ENCODE peak calls at places on chromosomes 12 and 14, in eight cellular contexts. One of them, this sample, is unnamed. For H3K27me3, the result is how much of the 10 kb centered on the place peaks cover.

GRCh38 chr14:90678420-90678819 is 137.8 kb downstream of the TTC7B start:
- DNase-seq in RWPE2: no peak
- DNase-seq in aorta: no peak
- DNase-seq in upper lobe of left lung: no peak
- DNase-seq in effector memory CD4-positive, alpha-beta T cell: no peak
- DNase-seq in Peyer's patch: no peak
- DNase-seq in upper lobe of right lung: no peak
- DNase-seq in esophagus squamous epithelium: no peak
- DNase-seq in this sample: no peak

GRCh38 chr14:22152161-22152870 is 436.7 kb downstream of the DAD1 start:
- DNase-seq in RWPE2: no peak
- DNase-seq in aorta: no peak
- DNase-seq in upper lobe of left lung: no peak
- DNase-seq in effector memory CD4-positive, alpha-beta T cell: no peak
- DNase-seq in Peyer's patch: no peak
- DNase-seq in upper lobe of right lung: no peak
- DNase-seq in esophagus squamous epithelium: no peak
- DNase-seq in this sample: no peak

GRCh38 chr12:88663001-88663400 is 82.7 kb upstream of the KITLG start:
- DNase-seq in RWPE2: no peak
- DNase-seq in aorta: no peak
- DNase-seq in upper lobe of left lung: no peak
- DNase-seq in effector memory CD4-positive, alpha-beta T cell: no peak
- DNase-seq in Peyer's patch: no peak
- DNase-seq in upper lobe of right lung: no peak
- DNase-seq in esophagus squamous epithelium: no peak
- DNase-seq in this sample: no peak

GRCh38 chr12:111409403-111410228 is 3.9 kb downstream of the SH2B3 start:
- DNase-seq in RWPE2: no peak
- DNase-seq in aorta: peak
- DNase-seq in upper lobe of left lung: peak
- DNase-seq in effector memory CD4-positive, alpha-beta T cell: no peak
- DNase-seq in Peyer's patch: peak
- DNase-seq in upper lobe of right lung: peak
- DNase-seq in esophagus squamous epithelium: no peak
- DNase-seq in this sample: no peak

GRCh38 chr14:73725116-73726024 is 11.2 kb upstream of the PNMA1 start:
- DNase-seq in RWPE2: peak
- DNase-seq in aorta: no peak
- DNase-seq in upper lobe of left lung: no peak
- DNase-seq in effector memory CD4-positive, alpha-beta T cell: no peak
- DNase-seq in Peyer's patch: no peak
- DNase-seq in upper lobe of right lung: peak
- DNase-seq in esophagus squamous epithelium: no peak
- DNase-seq in this sample: no peak

GRCh38 chr12:93002278-93003054 is 73.4 kb upstream of the EEA1 start:
- DNase-seq in RWPE2: no peak
- DNase-seq in aorta: peak
- DNase-seq in upper lobe of left lung: no peak
- DNase-seq in effector memory CD4-positive, alpha-beta T cell: no peak
- DNase-seq in Peyer's patch: no peak
- DNase-seq in upper lobe of right lung: no peak
- DNase-seq in esophagus squamous epithelium: no peak
- DNase-seq in this sample: no peak

GRCh38 chr14:99393059-99393655 is 87.5 kb downstream of the SETD3 start:
- DNase-seq in RWPE2: no peak
- DNase-seq in aorta: no peak
- DNase-seq in upper lobe of left lung: no peak
- DNase-seq in effector memory CD4-positive, alpha-beta T cell: no peak
- DNase-seq in Peyer's patch: no peak
- DNase-seq in upper lobe of right lung: peak
- DNase-seq in esophagus squamous epithelium: no peak
- DNase-seq in this sample: no peak

GRCh38 chr14:59890676-59891075 is 20.1 kb upstream of the RTN1 start:
- DNase-seq in RWPE2: no peak
- DNase-seq in aorta: no peak
- DNase-seq in upper lobe of left lung: no peak
- DNase-seq in effector memory CD4-positive, alpha-beta T cell: no peak
- DNase-seq in Peyer's patch: no peak
- DNase-seq in upper lobe of right lung: no peak
- DNase-seq in esophagus squamous epithelium: no peak
- DNase-seq in this sample: no peak

GRCh38 chr12:99282670-99283069 is 364.9 kb upstream of the GARIN6 start:
- DNase-seq in RWPE2: no peak
- DNase-seq in aorta: no peak
- DNase-seq in upper lobe of left lung: no peak
- DNase-seq in effector memory CD4-positive, alpha-beta T cell: no peak
- DNase-seq in Peyer's patch: no peak
- DNase-seq in upper lobe of right lung: no peak
- DNase-seq in esophagus squamous epithelium: no peak
- DNase-seq in this sample: no peak

GRCh38 chr14:103847954-103848719 is 762 bp upstream of the PPP1R13B start:
- DNase-seq in RWPE2: no peak
- DNase-seq in aorta: no peak
- DNase-seq in upper lobe of left lung: peak
- DNase-seq in effector memory CD4-positive, alpha-beta T cell: peak
- DNase-seq in Peyer's patch: no peak
- DNase-seq in upper lobe of right lung: peak
- DNase-seq in esophagus squamous epithelium: no peak
- DNase-seq in this sample: peak

GRCh38 chr14:72880820-72881219 is 13.1 kb downstream of the DPF3 start:
- DNase-seq in RWPE2: no peak
- DNase-seq in aorta: no peak
- DNase-seq in upper lobe of left lung: no peak
- DNase-seq in effector memory CD4-positive, alpha-beta T cell: no peak
- DNase-seq in Peyer's patch: no peak
- DNase-seq in upper lobe of right lung: no peak
- DNase-seq in esophagus squamous epithelium: no peak
- DNase-seq in this sample: no peak

GRCh38 chr12:120278137-120279069 is 12.9 kb upstream of the PXN start:
- DNase-seq in RWPE2: no peak
- DNase-seq in aorta: no peak
- DNase-seq in upper lobe of left lung: peak
- DNase-seq in effector memory CD4-positive, alpha-beta T cell: no peak
- DNase-seq in Peyer's patch: no peak
- DNase-seq in upper lobe of right lung: no peak
- DNase-seq in esophagus squamous epithelium: no peak
- DNase-seq in this sample: no peak

GRCh38 chr12:103755425-103755824 is 85.6 kb downstream of the NT5DC3 start:
- DNase-seq in RWPE2: no peak
- DNase-seq in aorta: no peak
- DNase-seq in upper lobe of left lung: no peak
- DNase-seq in effector memory CD4-positive, alpha-beta T cell: no peak
- DNase-seq in Peyer's patch: no peak
- DNase-seq in upper lobe of right lung: no peak
- DNase-seq in esophagus squamous epithelium: no peak
- DNase-seq in this sample: no peak

GRCh38 chr12:103751171-103751570 is 89.9 kb downstream of the NT5DC3 start:
- DNase-seq in RWPE2: no peak
- DNase-seq in aorta: no peak
- DNase-seq in upper lobe of left lung: no peak
- DNase-seq in effector memory CD4-positive, alpha-beta T cell: no peak
- DNase-seq in Peyer's patch: no peak
- DNase-seq in upper lobe of right lung: no peak
- DNase-seq in esophagus squamous epithelium: no peak
- DNase-seq in this sample: no peak

GRCh38 chr12:103748875-103749274 is 92.2 kb downstream of the NT5DC3 start:
- DNase-seq in RWPE2: no peak
- DNase-seq in aorta: no peak
- DNase-seq in upper lobe of left lung: no peak
- DNase-seq in effector memory CD4-positive, alpha-beta T cell: no peak
- DNase-seq in Peyer's patch: no peak
- DNase-seq in upper lobe of right lung: no peak
- DNase-seq in esophagus squamous epithelium: no peak
- DNase-seq in this sample: no peak

GRCh38 chr12:103748002-103748401 is 93.0 kb downstream of the NT5DC3 start:
- DNase-seq in RWPE2: no peak
- DNase-seq in aorta: no peak
- DNase-seq in upper lobe of left lung: no peak
- DNase-seq in effector memory CD4-positive, alpha-beta T cell: no peak
- DNase-seq in Peyer's patch: no peak
- DNase-seq in upper lobe of right lung: no peak
- DNase-seq in esophagus squamous epithelium: no peak
- DNase-seq in this sample: no peak

DNA sequence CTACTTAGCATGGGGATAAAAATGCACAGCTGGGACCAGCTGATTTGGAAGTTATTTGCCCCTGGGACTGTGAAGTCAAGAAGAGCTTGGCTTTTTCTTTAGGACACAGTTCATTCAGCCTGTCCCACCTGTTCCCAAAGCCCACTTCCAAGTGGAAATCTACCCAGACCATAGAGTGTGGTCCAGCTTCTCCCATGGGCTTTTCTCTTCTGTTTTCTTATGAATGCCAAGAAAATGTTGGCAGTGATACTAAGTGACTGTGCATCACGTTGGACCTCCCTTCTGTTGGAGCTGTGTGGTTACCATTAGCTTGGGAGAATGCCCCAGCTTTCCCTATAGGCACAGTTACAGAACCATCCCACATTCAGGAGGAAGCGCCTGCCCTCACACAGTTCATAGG is 89.4 kb downstream of the NT5DC3 start:
- DNase-seq in RWPE2: no peak
- DNase-seq in aorta: no peak
- DNase-seq in upper lobe of left lung: no peak
- DNase-seq in effector memory CD4-positive, alpha-beta T cell: no peak
- DNase-seq in Peyer's patch: no peak
- DNase-seq in upper lobe of right lung: no peak
- DNase-seq in esophagus squamous epithelium: no peak
- DNase-seq in this sample: no peak
- H3K4me3 ChIP-seq in RWPE2: no peak
- H3K4me3 ChIP-seq in aorta: no peak
- H3K4me3 ChIP-seq in upper lobe of left lung: no peak
- H3K4me3 ChIP-seq in effector memory CD4-positive, alpha-beta T cell: no peak
- H3K4me3 ChIP-seq in Peyer's patch: no peak
- H3K4me3 ChIP-seq in upper lobe of right lung: no peak
- H3K4me3 ChIP-seq in esophagus squamous epithelium: no peak
- H3K4me3 ChIP-seq in this sample: no peak

GRCh38 chr14:105486974-105487448 is 325 bp downstream of the CRIP1 start:
- DNase-seq in RWPE2: no peak
- DNase-seq in aorta: peak
- DNase-seq in upper lobe of left lung: peak
- DNase-seq in effector memory CD4-positive, alpha-beta T cell: peak
- DNase-seq in Peyer's patch: peak
- DNase-seq in upper lobe of right lung: no peak
- DNase-seq in esophagus squamous epithelium: no peak
- DNase-seq in this sample: no peak
- H3K27me3 ChIP-seq in RWPE2: under half
- H3K27me3 ChIP-seq in aorta: under half
- H3K27me3 ChIP-seq in upper lobe of left lung: under half
- H3K27me3 ChIP-seq in effector memory CD4-positive, alpha-beta T cell: under half
- H3K27me3 ChIP-seq in Peyer's patch: under half
- H3K27me3 ChIP-seq in upper lobe of right lung: under half
- H3K27me3 ChIP-seq in esophagus squamous epithelium: under half
- H3K27me3 ChIP-seq in this sample: under half

GRCh38 chr14:56004807-56005579 is 113.2 kb upstream of the PELI2 start:
- DNase-seq in RWPE2: no peak
- DNase-seq in aorta: peak
- DNase-seq in upper lobe of left lung: no peak
- DNase-seq in effector memory CD4-positive, alpha-beta T cell: no peak
- DNase-seq in Peyer's patch: no peak
- DNase-seq in upper lobe of right lung: no peak
- DNase-seq in esophagus squamous epithelium: no peak
- DNase-seq in this sample: peak
- H3K4me3 ChIP-seq in RWPE2: no peak
- H3K4me3 ChIP-seq in aorta: no peak
- H3K4me3 ChIP-seq in upper lobe of left lung: peak
- H3K4me3 ChIP-seq in effector memory CD4-positive, alpha-beta T cell: no peak
- H3K4me3 ChIP-seq in Peyer's patch: peak
- H3K4me3 ChIP-seq in upper lobe of right lung: peak
- H3K4me3 ChIP-seq in esophagus squamous epithelium: peak
- H3K4me3 ChIP-seq in this sample: no peak

DNA sequence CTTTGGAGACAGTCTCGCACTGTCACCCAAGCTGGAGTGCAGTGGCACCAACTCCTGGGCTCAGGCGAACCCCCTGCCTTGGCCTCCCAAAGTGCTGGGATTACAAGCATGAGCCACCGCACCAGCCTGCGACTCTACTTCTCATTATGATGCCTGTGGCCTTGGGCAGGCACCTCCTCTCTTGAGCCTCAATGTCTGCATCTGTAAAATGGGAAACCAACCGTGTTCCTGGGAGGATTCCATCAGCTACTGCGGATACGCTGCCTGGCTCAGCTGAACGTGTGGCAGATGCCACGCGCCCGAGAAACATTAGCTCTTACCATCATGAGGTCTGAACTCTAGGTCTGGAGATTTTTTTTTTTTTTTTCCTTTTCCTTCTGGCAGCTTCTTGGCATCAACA is 5.8 kb downstream of the TESC start:
- DNase-seq in RWPE2: no peak
- DNase-seq in aorta: peak
- DNase-seq in upper lobe of left lung: no peak
- DNase-seq in effector memory CD4-positive, alpha-beta T cell: no peak
- DNase-seq in Peyer's patch: no peak
- DNase-seq in upper lobe of right lung: no peak
- DNase-seq in esophagus squamous epithelium: no peak
- DNase-seq in this sample: peak
- H3K27me3 ChIP-seq in RWPE2: under half
- H3K27me3 ChIP-seq in aorta: under half
- H3K27me3 ChIP-seq in upper lobe of left lung: under half
- H3K27me3 ChIP-seq in effector memory CD4-positive, alpha-beta T cell: under half
- H3K27me3 ChIP-seq in Peyer's patch: under half
- H3K27me3 ChIP-seq in upper lobe of right lung: under half
- H3K27me3 ChIP-seq in esophagus squamous epithelium: under half
- H3K27me3 ChIP-seq in this sample: under half

GRCh38 chr12:130162267-130162666 is at the start of gene FZD10:
- DNase-seq in RWPE2: peak
- DNase-seq in aorta: no peak
- DNase-seq in upper lobe of left lung: peak
- DNase-seq in effector memory CD4-positive, alpha-beta T cell: no peak
- DNase-seq in Peyer's patch: no peak
- DNase-seq in upper lobe of right lung: peak
- DNase-seq in esophagus squamous epithelium: no peak
- DNase-seq in this sample: no peak
- H3K4me3 ChIP-seq in RWPE2: peak
- H3K4me3 ChIP-seq in aorta: peak
- H3K4me3 ChIP-seq in upper lobe of left lung: peak
- H3K4me3 ChIP-seq in effector memory CD4-positive, alpha-beta T cell: no peak
- H3K4me3 ChIP-seq in Peyer's patch: peak
- H3K4me3 ChIP-seq in upper lobe of right lung: peak
- H3K4me3 ChIP-seq in esophagus squamous epithelium: peak
- H3K4me3 ChIP-seq in this sample: no peak